ENCODE peak calls at places on chromosome 16, in five cellular contexts. N is cardiac fibroblast, T is brain microvascular endothelial cell, S is Peyer's patch, L is glutamatergic neuron. V is an unnamed sample.

GRCh38 chr16:17205279-17206139 is 265.3 kb downstream of the XYLT1 start:
- DNase-seq in N (no peak), T (no peak), S (no peak), L (no peak), V (peak)

GRCh38 chr16:70438325-70438982 is 446 bp downstream of the ST3GAL2 start:
- DNase-seq in N (no peak), T (no peak), S (no peak), L (peak), V (no peak)

GRCh38 chr16:26365555-26365954 is 673.8 kb downstream of the HS3ST4 start:
- DNase-seq in N (no peak), T (no peak), S (no peak), L (no peak), V (peak)

GRCh38 chr16:24539850-24540484 is 601 bp downstream of the RBBP6 start:
- DNase-seq in N (peak), T (no peak), S (peak), L (peak), V (peak)

GRCh38 chr16:11276143-11276879 is at the start of gene PRM2:
- DNase-seq in N (no peak), T (no peak), S (no peak), L (no peak), V (no peak)

GRCh38 chr16:66863707-66864106 is 16.6 kb upstream of the PDP2 start:
- DNase-seq in N (no peak), T (no peak), S (no peak), L (no peak), V (no peak)

GRCh38 chr16:11479916-11480315 is 106.8 kb downstream of the LITAF start:
- DNase-seq in N (no peak), T (no peak), S (no peak), L (no peak), V (no peak)

GRCh38 chr16:88062341-88062861 is 111.2 kb downstream of the BANP start:
- DNase-seq in N (peak), T (peak), S (no peak), L (no peak), V (no peak)

GRCh38 chr16:9446471-9447194 is 355.2 kb downstream of the HAPSTR1 start:
- DNase-seq in N (no peak), T (no peak), S (no peak), L (no peak), V (no peak)

GRCh38 chr16:4733747-4734062 is 366 bp downstream of the ANKS3 start:
- DNase-seq in N (no peak), T (peak), S (peak), L (peak), V (peak)

GRCh38 chr16:10262377-10263132 is 80.3 kb upstream of the GRIN2A start:
- DNase-seq in N (no peak), T (no peak), S (no peak), L (no peak), V (no peak)

GRCh38 chr16:79994413-79994812 is 393.9 kb upstream of the MAF start:
- DNase-seq in N (no peak), T (no peak), S (no peak), L (no peak), V (no peak)

GRCh38 chr16:53893731-53894435 is 189.9 kb downstream of the FTO start:
- DNase-seq in N (peak), T (peak), S (no peak), L (no peak), V (peak)

GRCh38 chr16:50708373-50709060 is 15.1 kb downstream of the NOD2 start:
- DNase-seq in N (no peak), T (no peak), S (no peak), L (no peak), V (no peak)

GRCh38 chr16:85104821-85105391 is 7.4 kb downstream of the CIBAR2 start:
- DNase-seq in N (no peak), T (no peak), S (peak), L (no peak), V (peak)

GRCh38 chr16:54946909-54947308 is 16.2 kb downstream of the IRX5 start:
- DNase-seq in N (no peak), T (no peak), S (no peak), L (no peak), V (no peak)

GRCh38 chr16:50326835-50327465 is 41.8 kb downstream of the BRD7 start:
- DNase-seq in N (peak), T (peak), S (peak), L (peak), V (no peak)